ENCODE peak calls at places on chromosome 18, in six cellular contexts. Q, T, I, U, Y and H are unnamed samples.

GRCh38 chr18:46332956-46333355 is 228.8 kb downstream of the HAUS1 start:
- DNase-seq in Q (no peak), T (no peak), I (no peak), U (no peak), Y (no peak), H (peak; percentile 41)

GRCh38 chr18:51107594-51108305 is 77.7 kb downstream of the SMAD4 start:
- DNase-seq in Q (no peak), T (no peak), I (no peak), U (no peak), Y (no peak), H (no peak)

GRCh38 chr18:48941672-48942071 is 9.1 kb downstream of the SMAD7 start:
- DNase-seq in Q (no peak), T (no peak), I (no peak), U (no peak), Y (no peak), H (no peak)

GRCh38 chr18:48627216-48627615 is 88.4 kb downstream of the CTIF start:
- DNase-seq in Q (peak; percentile 32), T (no peak), I (no peak), U (no peak), Y (no peak), H (no peak)

GRCh38 chr18:9792565-9793226 is 84.6 kb downstream of the RAB31 start:
- DNase-seq in Q (no peak), T (no peak), I (peak; percentile 71), U (peak; percentile 38), Y (no peak), H (peak; percentile 51)

GRCh38 chr18:63366270-63366990 is 576 bp downstream of the KDSR start:
- DNase-seq in Q (peak; percentile 32), T (no peak), I (peak; percentile 43), U (peak; percentile 64), Y (peak; percentile 34), H (peak; percentile 76)

GRCh38 chr18:48488388-48488850 is 50.4 kb upstream of the CTIF start:
- DNase-seq in Q (peak; percentile 41), T (no peak), I (no peak), U (peak; percentile 97), Y (no peak), H (no peak)

GRCh38 chr18:39558658-39559057 is 1993.1 kb upstream of the CELF4 start:
- DNase-seq in Q (no peak), T (no peak), I (no peak), U (no peak), Y (no peak), H (no peak)

GRCh38 chr18:52992041-52992440 is 652.0 kb downstream of the DCC start:
- DNase-seq in Q (no peak), T (no peak), I (no peak), U (peak; percentile 0), Y (no peak), H (peak; percentile 2)

GRCh38 chr18:378039-378438 is 110.2 kb upstream of the THOC1 start:
- DNase-seq in Q (no peak), T (no peak), I (no peak), U (no peak), Y (no peak), H (no peak)

GRCh38 chr18:8842506-8842905 is 137.2 kb downstream of the MTCL1 start:
- DNase-seq in Q (no peak), T (no peak), I (no peak), U (no peak), Y (no peak), H (no peak)

GRCh38 chr18:48217306-48218250 is 191.6 kb downstream of the ZBTB7C start:
- DNase-seq in Q (no peak), T (no peak), I (no peak), U (no peak), Y (no peak), H (no peak)

GRCh38 chr18:63346471-63347183 is 20.4 kb downstream of the KDSR start:
- DNase-seq in Q (no peak), T (no peak), I (no peak), U (no peak), Y (no peak), H (no peak)

GRCh38 chr18:47050468-47050867 is 15.0 kb upstream of the ELOA2 start:
- DNase-seq in Q (peak; percentile 54), T (no peak), I (peak; percentile 16), U (peak; percentile 40), Y (no peak), H (peak; percentile 42)

GRCh38 chr18:905948-906415 is 1.3 kb downstream of the ADCYAP1 start:
- DNase-seq in Q (no peak), T (no peak), I (no peak), U (no peak), Y (no peak), H (peak; percentile 27)

GRCh38 chr18:74468547-74469014 is 11.5 kb upstream of the DIPK1C start:
- DNase-seq in Q (no peak), T (no peak), I (no peak), U (no peak), Y (no peak), H (no peak)

GRCh38 chr18:24926649-24927048 is 425.3 kb downstream of the ZNF521 start:
- DNase-seq in Q (no peak), T (no peak), I (no peak), U (no peak), Y (no peak), H (no peak)

GRCh38 chr18:36366994-36367839 is 69.7 kb downstream of the FHOD3 start:
- DNase-seq in Q (no peak), T (peak; percentile 82), I (no peak), U (no peak), Y (no peak), H (no peak)

GRCh38 chr18:211582-211981 is 53.2 kb downstream of the USP14 start:
- DNase-seq in Q (no peak), T (no peak), I (no peak), U (no peak), Y (no peak), H (no peak)

GRCh38 chr18:54215069-54215468 is 9.4 kb downstream of the MBD2 start:
- DNase-seq in Q (no peak), T (no peak), I (no peak), U (no peak), Y (no peak), H (no peak)

GRCh38 chr18:51342815-51343214 is 145.3 kb upstream of the MEX3C start:
- DNase-seq in Q (no peak), T (no peak), I (no peak), U (peak; percentile 7), Y (no peak), H (no peak)

GRCh38 chr18:12686100-12686499 is 16.4 kb downstream of the CEP76 start:
- DNase-seq in Q (peak; percentile 22), T (no peak), I (no peak), U (peak; percentile 24), Y (no peak), H (peak; percentile 24)

GRCh38 chr18:6482198-6482977 is 67.7 kb upstream of the L3MBTL4 start:
- DNase-seq in Q (no peak), T (no peak), I (peak; percentile 49), U (peak; percentile 38), Y (peak; percentile 68), H (peak; percentile 67)

GRCh38 chr18:46481847-46482245 is 175.2 kb downstream of the LOXHD1 start:
- DNase-seq in Q (no peak), T (no peak), I (no peak), U (no peak), Y (no peak), H (no peak)

GRCh38 chr18:56038258-56039030 is 450.5 kb upstream of the TCF4 start:
- DNase-seq in Q (no peak), T (no peak), I (no peak), U (no peak), Y (no peak), H (peak; percentile 63)

GRCh38 chr18:26700201-26700600 is 151.8 kb upstream of the KCTD1 start:
- DNase-seq in Q (no peak), T (no peak), I (no peak), U (no peak), Y (no peak), H (no peak)

GRCh38 chr18:53745228-53745967 is 479.1 kb downstream of the MBD2 start:
- DNase-seq in Q (no peak), T (no peak), I (no peak), U (no peak), Y (no peak), H (no peak)

GRCh38 chr18:42640160-42640559 is 475.3 kb downstream of the RIT2 start:
- DNase-seq in Q (no peak), T (no peak), I (no peak), U (no peak), Y (no peak), H (no peak)
- TF ChIP-seq POLR2AphosphoS5 in Q (no peak), T (no peak), I (no peak), U (no peak), Y (no peak), H (no peak)

GRCh38 chr18:3857544-3857943 is 407.6 kb downstream of the TGIF1 start:
- DNase-seq in Q (no peak), T (no peak), I (no peak), U (no peak), Y (no peak), H (no peak)
- TF ChIP-seq YY1 in Q (no peak), T (no peak), I (no peak), U (no peak), Y (no peak), H (no peak)

GRCh38 chr18:57776767-57777166 is 26.3 kb downstream of the ATP8B1 start:
- DNase-seq in Q (no peak), T (no peak), I (peak; percentile 62), U (no peak), Y (no peak), H (no peak)

GRCh38 chr18:57784816-57785144 is 18.3 kb downstream of the ATP8B1 start:
- DNase-seq in Q (no peak), T (no peak), I (no peak), U (no peak), Y (no peak), H (no peak)

GRCh38 chr18:57780318-57781127 is 22.6 kb downstream of the ATP8B1 start:
- DNase-seq in Q (no peak), T (peak; percentile 17), I (no peak), U (no peak), Y (no peak), H (no peak)

GRCh38 chr18:57784034-57784815 is 18.9 kb downstream of the ATP8B1 start:
- DNase-seq in Q (no peak), T (no peak), I (no peak), U (peak; percentile 43), Y (no peak), H (no peak)

DNA sequence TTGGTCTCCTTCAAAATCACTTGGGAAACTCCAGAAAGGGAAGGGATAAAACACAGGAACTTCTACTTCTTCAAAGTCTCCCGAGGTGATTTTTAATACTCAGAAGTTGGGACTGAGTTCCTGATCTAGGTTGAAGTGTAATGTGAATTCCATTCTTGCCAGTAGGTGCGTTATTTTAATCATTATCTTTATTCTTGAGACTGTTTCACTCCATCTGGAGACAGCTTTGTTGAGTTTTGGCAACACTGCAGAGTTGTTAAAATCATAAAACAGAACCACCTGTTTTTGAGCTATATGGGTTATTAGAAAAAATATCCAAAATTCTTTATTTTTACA is 22.0 kb downstream of the ATP8B1 start:
- DNase-seq in Q (no peak), T (no peak), I (no peak), U (no peak), Y (no peak), H (no peak)
- TF ChIP-seq POLR2AphosphoS5 in Q (no peak), T (no peak), I (no peak), U (no peak), Y (no peak), H (peak; percentile 56)

DNA sequence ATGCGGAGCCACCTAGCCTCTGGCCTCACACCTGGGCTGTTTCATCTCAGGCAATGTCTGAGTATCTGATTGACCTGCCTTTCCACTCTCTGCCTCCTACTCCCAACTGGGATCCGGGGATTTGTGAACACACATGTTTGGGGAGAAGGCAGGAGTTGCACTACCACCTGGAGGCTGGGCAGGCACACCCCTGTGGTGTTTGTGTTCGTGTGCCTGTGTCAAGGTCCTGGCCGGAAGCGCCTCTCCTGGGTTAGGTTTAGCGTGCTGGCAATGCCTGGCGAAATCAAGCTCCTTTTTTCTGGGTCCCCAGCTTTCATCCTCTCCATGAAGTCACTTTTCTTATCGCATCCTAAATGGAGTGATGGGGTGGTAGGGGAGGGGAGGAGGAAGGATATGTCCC is 63.9 kb downstream of the GATA6 start:
- DNase-seq in Q (no peak), T (no peak), I (no peak), U (no peak), Y (no peak), H (no peak)
- TF ChIP-seq YY1 in Q (no peak), T (no peak), I (no peak), U (no peak), Y (no peak), H (no peak)